ENCODE peak calls at places on chromosomes 12 and 14, in nine cellular contexts. Z, D, G, B, C, M, W, E and N are unnamed samples.

GRCh38 chr12:100716949-100717732 is 77.4 kb upstream of the ANO4 start:
- DNase-seq in W (peak; percentile 90), G (no peak), B (peak; percentile 76), M (no peak), Z (peak; percentile 36), D (no peak), E (no peak), C (no peak), N (peak; percentile 46)

GRCh38 chr12:57811028-57811755 is 7.3 kb downstream of the AVIL start:
- DNase-seq in W (no peak), M (no peak), C (no peak), D (no peak), G (no peak), E (no peak), B (no peak), Z (no peak), N (no peak)

GRCh38 chr12:102513272-102513671 is 32.9 kb upstream of the IGF1 start:
- DNase-seq in Z (no peak), G (no peak), M (no peak), D (no peak), B (no peak), W (no peak), E (no peak), C (no peak), N (no peak)

GRCh38 chr14:104871656-104872468 is 6.8 kb downstream of the CEP170B start:
- DNase-seq in B (no peak), M (no peak), C (no peak), Z (no peak), D (no peak), G (no peak), W (peak; percentile 51), E (no peak), N (no peak)

GRCh38 chr12:85642810-85643209 is 193.4 kb downstream of the RASSF9 start:
- DNase-seq in C (no peak), D (no peak), M (no peak), B (peak; percentile 13), W (no peak), E (no peak), Z (no peak), G (no peak), N (no peak)

GRCh38 chr12:26088999-26089398 is 35.8 kb downstream of the BHLHE41 start:
- DNase-seq in E (no peak), G (no peak), C (no peak), M (no peak), D (no peak), Z (no peak), W (no peak), B (no peak), N (no peak)

GRCh38 chr12:53176750-53177149 is 3.8 kb upstream of the ZNF740 start:
- DNase-seq in B (no peak), W (no peak), E (no peak), G (no peak), M (no peak), D (no peak), C (no peak), Z (no peak), N (no peak)

GRCh38 chr12:39490500-39491276 is 47.8 kb upstream of the KIF21A start:
- DNase-seq in Z (peak; percentile 77), D (no peak), W (no peak), E (no peak), M (no peak), B (no peak), G (no peak), C (no peak), N (no peak)

GRCh38 chr14:60106341-60106740 is 14.6 kb downstream of the PCNX4 start:
- DNase-seq in W (no peak), G (peak; percentile 53), E (no peak), C (no peak), B (no peak), M (no peak), D (no peak), Z (no peak), N (no peak)

GRCh38 chr12:27246774-27247173 is 2.7 kb downstream of the STK38L start:
- DNase-seq in E (no peak), M (no peak), C (no peak), B (no peak), W (no peak), D (no peak), G (no peak), Z (no peak), N (no peak)

GRCh38 chr12:14766649-14767215 is 36.5 kb downstream of the WBP11 start:
- DNase-seq in W (no peak), Z (no peak), C (no peak), D (no peak), E (no peak), M (no peak), G (no peak), B (no peak), N (no peak)

GRCh38 chr14:64602826-64603225 is 53.1 kb downstream of the PPP1R36 start:
- DNase-seq in C (no peak), G (no peak), E (no peak), M (no peak), D (no peak), Z (no peak), B (no peak), W (no peak), N (no peak)

GRCh38 chr14:49865431-49865859 is 12.9 kb upstream of the NEMF start:
- DNase-seq in W (peak; percentile 59), D (no peak), B (no peak), E (peak; percentile 85), G (peak; percentile 70), C (peak; percentile 73), M (peak; percentile 77), Z (peak; percentile 36), N (peak; percentile 81)

GRCh38 chr12:4540170-4540569 is 1.5 kb downstream of the RAD51AP1 start:
- DNase-seq in M (no peak), B (no peak), W (no peak), Z (no peak), E (no peak), G (no peak), D (no peak), C (no peak), N (no peak)

GRCh38 chr12:82555699-82556098 is 131.0 kb upstream of the TMTC2 start:
- DNase-seq in E (no peak), D (no peak), C (no peak), G (no peak), W (no peak), Z (no peak), B (no peak), M (no peak), N (no peak)

GRCh38 chr14:31926123-31926522 is 151.0 kb upstream of the ARHGAP5 start:
- DNase-seq in E (peak; percentile 40), C (no peak), D (no peak), G (no peak), W (peak; percentile 39), Z (no peak), M (no peak), B (peak; percentile 58), N (no peak)

GRCh38 chr14:92555440-92556111 is 42.0 kb downstream of the RIN3 start:
- DNase-seq in D (no peak), C (no peak), B (no peak), M (no peak), W (no peak), Z (no peak), E (no peak), G (no peak), N (no peak)